ENCODE peak calls at places on chromosome X, in eight cellular contexts. E, X, Y, K, L, W, J and G are unnamed samples.

GRCh38 chrX:150690126-150690525 is 3.1 kb upstream of the MTMR1 start:
- DNase-seq in E (no peak), X (no peak), Y (peak), K (peak), L (peak), W (no peak), J (peak), G (no peak)

GRCh38 chrX:65273152-65273551 is 261.4 kb downstream of the LAS1L start:
- DNase-seq in E (no peak), X (no peak), Y (no peak), K (no peak), L (no peak), W (no peak), J (no peak), G (no peak)

GRCh38 chrX:46184749-46185148 is 360.5 kb downstream of the ZNF674 start:
- DNase-seq in E (no peak), X (no peak), Y (peak), K (no peak), L (peak), W (no peak), J (no peak), G (no peak)

GRCh38 chrX:72094894-72095293 is 36.8 kb downstream of the RTL5 start:
- DNase-seq in E (peak), X (peak), Y (no peak), K (no peak), L (peak), W (peak), J (no peak), G (no peak)

GRCh38 chrX:5681159-5681558 is 547.5 kb downstream of the NLGN4X start:
- DNase-seq in E (no peak), X (no peak), Y (peak), K (no peak), L (peak), W (no peak), J (no peak), G (no peak)

GRCh38 chrX:120697053-120697452 is 67.2 kb upstream of the C1GALT1C1 start:
- DNase-seq in E (no peak), X (no peak), Y (no peak), K (no peak), L (no peak), W (no peak), J (no peak), G (no peak)

GRCh38 chrX:133417364-133417763 is 2.1 kb upstream of the GPC4 start:
- DNase-seq in E (no peak), X (no peak), Y (no peak), K (no peak), L (no peak), W (no peak), J (no peak), G (no peak)

GRCh38 chrX:27186671-27187070 is 276.5 kb downstream of the PPP4R3C start:
- DNase-seq in E (peak), X (no peak), Y (peak), K (no peak), L (peak), W (no peak), J (peak), G (no peak)

GRCh38 chrX:41912922-41913321 is 10.4 kb downstream of the CASK start:
- DNase-seq in E (no peak), X (no peak), Y (no peak), K (no peak), L (peak), W (no peak), J (no peak), G (no peak)

GRCh38 chrX:48472225-48472624 is 2.2 kb upstream of the SLC38A5 start:
- DNase-seq in E (no peak), X (no peak), Y (no peak), K (no peak), L (no peak), W (no peak), J (no peak), G (no peak)

GRCh38 chrX:43809463-43809862 is 72.8 kb downstream of the MAOB start:
- DNase-seq in E (no peak), X (no peak), Y (peak), K (no peak), L (peak), W (no peak), J (no peak), G (no peak)

GRCh38 chrX:17813277-17813676 is 47.8 kb downstream of the RAI2 start:
- DNase-seq in E (no peak), X (no peak), Y (no peak), K (no peak), L (no peak), W (no peak), J (no peak), G (no peak)

GRCh38 chrX:72003811-72004750 is 93.4 kb downstream of the NHSL2 start:
- DNase-seq in E (peak), X (no peak), Y (peak), K (peak), L (peak), W (no peak), J (peak), G (peak)

GRCh38 chrX:105302246-105302645 is 81.8 kb upstream of the TEX13A start:
- DNase-seq in E (no peak), X (no peak), Y (peak), K (no peak), L (no peak), W (no peak), J (no peak), G (no peak)

GRCh38 chrX:15696516-15696915 is 31.9 kb upstream of the CLTRN start:
- DNase-seq in E (no peak), X (no peak), Y (no peak), K (no peak), L (no peak), W (no peak), J (no peak), G (no peak)

GRCh38 chrX:134423606-134424005 is 36.4 kb upstream of the HPRT1 start:
- DNase-seq in E (peak), X (no peak), Y (peak), K (no peak), L (peak), W (no peak), J (no peak), G (no peak)

GRCh38 chrX:150846130-150846529 is 52.3 kb downstream of the CD99L2 start:
- DNase-seq in E (no peak), X (no peak), Y (no peak), K (no peak), L (no peak), W (no peak), J (no peak), G (no peak)

GRCh38 chrX:102345916-102346315 is 93.9 kb downstream of the NXF2B start:
- DNase-seq in E (peak), X (no peak), Y (peak), K (no peak), L (peak), W (peak), J (peak), G (peak)

GRCh38 chrX:116239944-116240391 is 69.4 kb downstream of the AGTR2 start:
- DNase-seq in E (no peak), X (no peak), Y (peak), K (no peak), L (peak), W (no peak), J (no peak), G (no peak)

GRCh38 chrX:6959006-6959405 is 188.5 kb upstream of the STS start:
- DNase-seq in E (no peak), X (no peak), Y (no peak), K (no peak), L (no peak), W (no peak), J (no peak), G (no peak)

GRCh38 chrX:124829930-124830329 is 483.6 kb downstream of the SH2D1A start:
- DNase-seq in E (no peak), X (no peak), Y (no peak), K (no peak), L (no peak), W (no peak), J (no peak), G (no peak)

GRCh38 chrX:119729408-119730201 is 28.8 kb upstream of the SOWAHD start:
- DNase-seq in E (peak), X (no peak), Y (peak), K (no peak), L (peak), W (peak), J (peak), G (no peak)

GRCh38 chrX:46627700-46628405 is 54.3 kb downstream of the CHST7 start:
- DNase-seq in E (no peak), X (no peak), Y (peak), K (no peak), L (no peak), W (no peak), J (no peak), G (no peak)

GRCh38 chrX:116267511-116268040 is 97.0 kb downstream of the AGTR2 start:
- DNase-seq in E (no peak), X (no peak), Y (no peak), K (no peak), L (peak), W (no peak), J (no peak), G (no peak)

GRCh38 chrX:152907084-152907651 is 9.3 kb downstream of the ZNF185 start:
- DNase-seq in E (peak), X (no peak), Y (peak), K (no peak), L (peak), W (no peak), J (no peak), G (no peak)

GRCh38 chrX:18855919-18856644 is 127.8 kb downstream of the PHKA2 start:
- DNase-seq in E (no peak), X (no peak), Y (no peak), K (no peak), L (peak), W (no peak), J (no peak), G (no peak)

GRCh38 chrX:130012683-130013082 is 30.2 kb downstream of the BCORL1 start:
- DNase-seq in E (no peak), X (no peak), Y (no peak), K (no peak), L (no peak), W (peak), J (no peak), G (no peak)

GRCh38 chrX:22467571-22467970 is 194.9 kb downstream of the CBLL2 start:
- DNase-seq in E (no peak), X (no peak), Y (no peak), K (no peak), L (no peak), W (no peak), J (no peak), G (no peak)

GRCh38 chrX:69182818-69183375 is 17.6 kb upstream of the PJA1 start:
- DNase-seq in E (no peak), X (no peak), Y (no peak), K (no peak), L (no peak), W (no peak), J (no peak), G (peak)

GRCh38 chrX:9465380-9466114 is 689 bp downstream of the TBL1X start:
- DNase-seq in E (no peak), X (peak), Y (peak), K (no peak), L (peak), W (peak), J (peak), G (no peak)

GRCh38 chrX:42027367-42028025 is 104.1 kb upstream of the CASK start:
- DNase-seq in E (no peak), X (no peak), Y (no peak), K (no peak), L (no peak), W (no peak), J (no peak), G (no peak)

GRCh38 chrX:39513836-39514235 is 583.9 kb downstream of the BCOR start:
- DNase-seq in E (no peak), X (no peak), Y (peak), K (no peak), L (no peak), W (no peak), J (no peak), G (no peak)

GRCh38 chrX:87475793-87476192 is 41.8 kb upstream of the KLHL4 start:
- DNase-seq in E (no peak), X (no peak), Y (no peak), K (no peak), L (no peak), W (no peak), J (no peak), G (peak)

DNA sequence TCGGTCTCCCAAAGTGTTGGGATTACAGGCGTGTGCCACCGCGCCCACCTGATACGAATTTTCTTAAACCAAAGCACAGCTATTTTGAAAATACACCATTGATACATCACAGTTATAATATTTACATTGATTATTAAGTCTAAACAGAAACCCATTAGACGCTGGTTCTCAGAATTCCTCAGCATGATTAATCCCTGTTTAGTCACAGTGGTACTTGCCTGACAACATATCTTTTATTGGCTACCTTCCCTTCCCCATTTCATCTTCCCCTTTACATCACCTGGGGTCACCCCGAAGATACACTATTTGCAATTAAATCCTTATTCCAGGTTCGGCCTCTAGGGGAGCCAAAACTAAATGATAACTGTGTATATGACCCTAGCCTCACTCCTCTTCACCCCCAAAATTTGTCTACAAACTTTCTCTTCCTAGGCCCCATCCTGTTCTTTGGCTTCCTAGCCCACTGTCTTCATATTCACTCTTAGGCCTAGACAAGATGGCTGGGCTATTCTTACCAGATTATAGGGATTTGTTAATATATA is 36.8 kb upstream of the IL1RAPL1 start:
- DNase-seq in E (no peak), X (no peak), Y (no peak), K (no peak), L (no peak), W (no peak), J (no peak), G (no peak)
- TF ChIP-seq CTCF in E (no peak), X (no peak), Y (no peak), K (no peak), L (no peak), W (no peak), J (no peak), G (no peak)

GRCh38 chrX:49695276-49696180 is at the start of gene PAGE1:
- DNase-seq in E (no peak), X (no peak), Y (no peak), K (no peak), L (no peak), W (no peak), J (no peak), G (no peak)
- TF ChIP-seq CTCF in E (no peak), X (no peak), Y (no peak), K (no peak), L (no peak), W (no peak), J (no peak), G (no peak)

GRCh38 chrX:24024819-24025740 is 1.9 kb downstream of the KLHL15 start:
- DNase-seq in E (peak), X (peak), Y (peak), K (peak), L (peak), W (peak), J (peak), G (peak)
- TF ChIP-seq CTCF in E (no peak), X (no peak), Y (peak), K (no peak), L (peak), W (peak), J (no peak), G (peak)

GRCh38 chrX:13599491-13599890 is 30.1 kb downstream of the EGFL6 start:
- DNase-seq in E (no peak), X (no peak), Y (no peak), K (no peak), L (no peak), W (no peak), J (no peak), G (no peak)

GRCh38 chrX:13597928-13598327 is 28.5 kb downstream of the EGFL6 start:
- DNase-seq in E (no peak), X (no peak), Y (peak), K (no peak), L (peak), W (no peak), J (no peak), G (no peak)

GRCh38 chrX:13598877-13599276 is 29.5 kb downstream of the EGFL6 start:
- DNase-seq in E (no peak), X (no peak), Y (peak), K (no peak), L (no peak), W (no peak), J (peak), G (no peak)
- TF ChIP-seq CTCF in E (peak), X (no peak), Y (peak), K (peak), L (peak), W (no peak), J (peak), G (peak)

GRCh38 chrX:29687687-29688086 is 527.7 kb upstream of the MAGEB2 start:
- DNase-seq in E (no peak), X (no peak), Y (peak), K (no peak), L (peak), W (no peak), J (no peak), G (no peak)
- TF ChIP-seq CTCF in E (peak), X (no peak), Y (no peak), K (peak), L (no peak), W (no peak), J (no peak), G (no peak)

GRCh38 chrX:51608766-51609165 is 9.9 kb downstream of the CENPVL3 start:
- DNase-seq in E (no peak), X (no peak), Y (peak), K (no peak), L (peak), W (no peak), J (no peak), G (no peak)

DNA sequence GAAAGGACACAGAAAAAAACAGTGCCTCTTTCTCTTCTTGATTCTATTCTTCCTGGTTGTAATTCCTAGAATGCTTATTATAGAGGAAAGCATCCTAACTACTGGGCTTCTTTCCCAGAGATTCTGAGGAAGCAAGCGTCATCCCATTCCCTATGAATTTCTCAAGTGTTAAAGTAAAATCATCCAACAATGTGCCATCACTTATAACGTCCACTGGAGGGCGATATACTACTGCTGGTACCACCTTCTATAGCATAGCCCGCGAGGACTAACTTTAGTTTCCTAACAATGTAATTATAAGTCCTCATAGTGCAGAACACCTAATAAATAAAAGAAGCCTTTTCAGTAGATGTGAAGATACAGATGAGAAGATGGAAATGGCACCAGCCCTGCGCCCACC is 4.4 kb downstream of the CENPVL3 start:
- DNase-seq in E (peak), X (no peak), Y (peak), K (no peak), L (peak), W (no peak), J (no peak), G (no peak)
- TF ChIP-seq CTCF in E (peak), X (peak), Y (peak), K (peak), L (peak), W (peak), J (peak), G (peak)